ENCODE peak calls at places on chromosomes 12 and 14, in six cellular contexts. D is colonic mucosa, X is WERI-Rb-1, U is RWPE1, E is AG04450, K is fibroblast of pulmonary artery. A is an unnamed sample.

GRCh38 chr12:93122569-93123091 is 193.5 kb upstream of the EEA1 start:
- DNase-seq in D (no peak), X (no peak), U (peak; percentile 88), E (no peak), K (no peak), A (no peak)

GRCh38 chr12:84305144-84305543 is 607.5 kb downstream of the SLC6A15 start:
- DNase-seq in D (no peak), X (no peak), U (no peak), E (peak; percentile 23), K (no peak), A (no peak)

GRCh38 chr14:105909046-105909827 is 382.9 kb downstream of the TMEM121 start:
- DNase-seq in D (no peak), X (no peak), U (no peak), E (no peak), K (no peak), A (peak; percentile 64)

GRCh38 chr12:96193725-96194571 is at the start of gene ELK3:
- DNase-seq in D (peak; percentile 75), X (peak; percentile 39), U (peak; percentile 65), E (no peak), K (peak; percentile 82), A (peak; percentile 93)

GRCh38 chr12:19946549-19946948 is 421.8 kb upstream of the PDE3A start:
- DNase-seq in D (no peak), X (no peak), U (peak; percentile 26), E (peak; percentile 81), K (peak; percentile 95), A (no peak)

GRCh38 chr14:79056879-79057278 is 886.7 kb downstream of the NRXN3 start:
- DNase-seq in D (no peak), X (no peak), U (no peak), E (peak; percentile 87), K (peak; percentile 27), A (no peak)

GRCh38 chr14:105326891-105327694 is 12.5 kb downstream of the PACS2 start:
- DNase-seq in D (no peak), X (no peak), U (no peak), E (no peak), K (no peak), A (no peak)

GRCh38 chr14:36363704-36364103 is 43.3 kb upstream of the MBIP start:
- DNase-seq in D (no peak), X (no peak), U (no peak), E (no peak), K (peak; percentile 1), A (no peak)

GRCh38 chr12:114976959-114977358 is 293.0 kb upstream of the TBX3 start:
- DNase-seq in D (no peak), X (no peak), U (peak; percentile 76), E (peak; percentile 54), K (peak; percentile 17), A (no peak)

GRCh38 chr12:54417712-54418440 is 1.2 kb downstream of the ITGA5 start:
- DNase-seq in D (no peak), X (peak; percentile 32), U (no peak), E (no peak), K (no peak), A (no peak)

GRCh38 chr14:72610831-72611200 is 283.1 kb downstream of the DPF3 start:
- DNase-seq in D (no peak), X (no peak), U (no peak), E (no peak), K (no peak), A (no peak)

GRCh38 chr14:20680363-20680762 is 4.0 kb upstream of the RNASE4 start:
- DNase-seq in D (no peak), X (no peak), U (no peak), E (no peak), K (no peak), A (no peak)

GRCh38 chr14:89061696-89062095 is 237.2 kb downstream of the TTC8 start:
- DNase-seq in D (no peak), X (no peak), U (no peak), E (no peak), K (no peak), A (no peak)

GRCh38 chr12:63023926-63024325 is 89.0 kb upstream of the PPM1H start:
- DNase-seq in D (no peak), X (no peak), U (no peak), E (no peak), K (no peak), A (no peak)

GRCh38 chr12:3533703-3534386 is 42.8 kb downstream of the PRMT8 start:
- DNase-seq in D (no peak), X (no peak), U (no peak), E (no peak), K (no peak), A (no peak)

GRCh38 chr14:90758959-90759358 is 57.3 kb downstream of the TTC7B start:
- DNase-seq in D (peak; percentile 37), X (no peak), U (no peak), E (no peak), K (peak; percentile 31), A (peak; percentile 92)

GRCh38 chr12:98741229-98741614 is 96.1 kb downstream of the APAF1 start:
- DNase-seq in D (no peak), X (no peak), U (no peak), E (no peak), K (no peak), A (no peak)

GRCh38 chr12:12333407-12333831 is 16.6 kb downstream of the MANSC1 start:
- DNase-seq in D (peak; percentile 81), X (no peak), U (no peak), E (peak; percentile 93), K (peak; percentile 85), A (peak; percentile 7)

GRCh38 chr12:104182144-104182543 is 33.4 kb upstream of the TXNRD1 start:
- DNase-seq in D (peak; percentile 49), X (no peak), U (no peak), E (peak; percentile 87), K (peak; percentile 97), A (no peak)

GRCh38 chr12:48883305-48884171 is 17.9 kb upstream of the RND1 start:
- DNase-seq in D (peak; percentile 37), X (no peak), U (no peak), E (no peak), K (peak; percentile 63), A (no peak)

GRCh38 chr14:53814371-53814770 is 142.3 kb downstream of the BMP4 start:
- DNase-seq in D (no peak), X (no peak), U (no peak), E (no peak), K (no peak), A (no peak)

GRCh38 chr12:68119250-68119649 is 40.3 kb downstream of the IFNG start:
- DNase-seq in D (no peak), X (no peak), U (no peak), E (no peak), K (no peak), A (no peak)

GRCh38 chr14:27372771-27373170 is 774.9 kb upstream of the NOVA1 start:
- DNase-seq in D (no peak), X (no peak), U (no peak), E (no peak), K (no peak), A (no peak)

GRCh38 chr14:38419579-38419978 is 163.7 kb upstream of the CLEC14A start:
- DNase-seq in D (no peak), X (no peak), U (no peak), E (no peak), K (no peak), A (no peak)

GRCh38 chr12:98738002-98738401 is 92.9 kb downstream of the APAF1 start:
- DNase-seq in D (no peak), X (no peak), U (no peak), E (no peak), K (no peak), A (no peak)

GRCh38 chr14:90797451-90797850 is 18.8 kb downstream of the TTC7B start:
- DNase-seq in D (no peak), X (no peak), U (no peak), E (no peak), K (no peak), A (no peak)

GRCh38 chr12:132622437-132623071 is 4.0 kb downstream of the P2RX2 start:
- DNase-seq in D (no peak), X (no peak), U (peak; percentile 50), E (peak; percentile 82), K (peak; percentile 88), A (no peak)

GRCh38 chr12:120225852-120226640 is 25.1 kb upstream of the RPLP0 start:
- DNase-seq in D (peak; percentile 88), X (peak; percentile 40), U (no peak), E (no peak), K (no peak), A (peak; percentile 90)

GRCh38 chr12:120445911-120446909 is at the start of the genes GATC and TRIAP1:
- DNase-seq in D (peak; percentile 90), X (peak; percentile 86), U (peak; percentile 70), E (no peak), K (peak; percentile 75), A (peak; percentile 96)

GRCh38 chr12:43206396-43206795 is 345.6 kb downstream of the ADAMTS20 start:
- DNase-seq in D (no peak), X (no peak), U (peak; percentile 54), E (peak; percentile 7), K (peak; percentile 18), A (no peak)

GRCh38 chr12:100414756-100415155 is 57.9 kb downstream of the SLC17A8 start:
- DNase-seq in D (no peak), X (no peak), U (no peak), E (no peak), K (no peak), A (no peak)

GRCh38 chr14:57352771-57353170 is 37.6 kb upstream of the NAA30 start:
- DNase-seq in D (no peak), X (no peak), U (peak; percentile 59), E (no peak), K (no peak), A (no peak)

GRCh38 chr12:109738878-109739665 is 25.4 kb downstream of the FAM222A start:
- DNase-seq in D (no peak), X (peak; percentile 4), U (no peak), E (no peak), K (no peak), A (peak; percentile 71)

GRCh38 chr14:89452281-89452680 is 35.2 kb upstream of the FOXN3 start:
- DNase-seq in D (no peak), X (no peak), U (no peak), E (no peak), K (no peak), A (no peak)

GRCh38 chr14:106442857-106443256 is 916.5 kb downstream of the TMEM121 start:
- DNase-seq in D (no peak), X (no peak), U (no peak), E (no peak), K (no peak), A (no peak)

GRCh38 chr14:46048127-46048526 is 603.5 kb downstream of the RPL10L start:
- DNase-seq in D (no peak), X (peak; percentile 61), U (peak; percentile 7), E (no peak), K (no peak), A (no peak)
- TF ChIP-seq CTCF in D (no peak), X (peak; percentile 80), U (no peak), E (no peak), K (no peak), A (no peak)

GRCh38 chr12:64780531-64781373 is 21.5 kb upstream of the GNS start:
- DNase-seq in D (peak; percentile 68), X (peak; percentile 47), U (peak; percentile 48), E (no peak), K (no peak), A (peak; percentile 88)
- TF ChIP-seq CTCF in D (no peak), X (no peak), U (peak; percentile 8), E (no peak), K (no peak), A (no peak)

GRCh38 chr14:68462683-68463082 is 330.2 kb downstream of the ZFP36L1 start:
- DNase-seq in D (no peak), X (no peak), U (no peak), E (no peak), K (no peak), A (no peak)
- TF ChIP-seq CTCF in D (no peak), X (no peak), U (no peak), E (peak; percentile 53), K (peak; percentile 24), A (no peak)

GRCh38 chr14:76080009-76080408 is 71.7 kb upstream of the GPATCH2L start:
- DNase-seq in D (no peak), X (peak; percentile 25), U (no peak), E (no peak), K (no peak), A (no peak)
- TF ChIP-seq CTCF in D (no peak), X (no peak), U (no peak), E (no peak), K (no peak), A (no peak)

A was measured in spleen.